ENCODE peak calls at places on chromosome 12, in six cellular contexts. One of them, this sample, is unnamed.

GRCh38 chr12:42143401-42144173 is 1.1 kb downstream of the GXYLT1 start:
- DNase-seq in AG08395: no peak
- DNase-seq in ACHN: peak
- DNase-seq in nucleus accumbens: no peak
- DNase-seq in GM13977: peak
- DNase-seq in cardiac muscle cell: peak
- DNase-seq in this sample: peak

GRCh38 chr12:3924761-3925160 is 51.6 kb upstream of the PARP11 start:
- DNase-seq in AG08395: no peak
- DNase-seq in ACHN: no peak
- DNase-seq in nucleus accumbens: no peak
- DNase-seq in GM13977: no peak
- DNase-seq in cardiac muscle cell: no peak
- DNase-seq in this sample: no peak

GRCh38 chr12:12927211-12928079 is 24.5 kb downstream of the GPRC5D start:
- DNase-seq in AG08395: no peak
- DNase-seq in ACHN: peak
- DNase-seq in nucleus accumbens: no peak
- DNase-seq in GM13977: no peak
- DNase-seq in cardiac muscle cell: peak
- DNase-seq in this sample: peak

GRCh38 chr12:47990351-47991105 is 13.7 kb downstream of the COL2A1 start:
- DNase-seq in AG08395: no peak
- DNase-seq in ACHN: no peak
- DNase-seq in nucleus accumbens: no peak
- DNase-seq in GM13977: peak
- DNase-seq in cardiac muscle cell: no peak
- DNase-seq in this sample: no peak

GRCh38 chr12:131642101-131642540 is 68.8 kb upstream of the SFSWAP start:
- DNase-seq in AG08395: no peak
- DNase-seq in ACHN: no peak
- DNase-seq in nucleus accumbens: no peak
- DNase-seq in GM13977: peak
- DNase-seq in cardiac muscle cell: no peak
- DNase-seq in this sample: peak

GRCh38 chr12:110693731-110694130 is 4.8 kb upstream of the HVCN1 start:
- DNase-seq in AG08395: no peak
- DNase-seq in ACHN: no peak
- DNase-seq in nucleus accumbens: no peak
- DNase-seq in GM13977: no peak
- DNase-seq in cardiac muscle cell: no peak
- DNase-seq in this sample: no peak

GRCh38 chr12:124174949-124175348 is 119.9 kb upstream of the RFLNA start:
- DNase-seq in AG08395: peak
- DNase-seq in ACHN: no peak
- DNase-seq in nucleus accumbens: no peak
- DNase-seq in GM13977: no peak
- DNase-seq in cardiac muscle cell: no peak
- DNase-seq in this sample: no peak

GRCh38 chr12:121628037-121628436 is 1.7 kb downstream of the ORAI1 start:
- DNase-seq in AG08395: no peak
- DNase-seq in ACHN: no peak
- DNase-seq in nucleus accumbens: no peak
- DNase-seq in GM13977: no peak
- DNase-seq in cardiac muscle cell: no peak
- DNase-seq in this sample: no peak

GRCh38 chr12:53004582-53004981 is 1.7 kb upstream of the EIF4B start:
- DNase-seq in AG08395: no peak
- DNase-seq in ACHN: peak
- DNase-seq in nucleus accumbens: no peak
- DNase-seq in GM13977: no peak
- DNase-seq in cardiac muscle cell: peak
- DNase-seq in this sample: no peak

This sample was measured in SK-N-DZ.